ENCODE peak calls at places on chromosome 16, in nine cellular contexts. O is Panc1, S is GM23338, C is heart right ventricle, D is right atrium auricular region, M is transverse colon, Q is neural progenitor cell, V is cardiac muscle cell, A is HL-60. E is an unnamed sample. For H3K27me3, the result is how much of the 10 kb centered on the place peaks cover.

GRCh38 chr16:1188781-1189189 is 35.9 kb downstream of the CACNA1H start:
- DNase-seq in D (no peak), V (peak), M (peak), Q (peak), A (peak), C (peak), O (no peak), S (peak), E (no peak)

GRCh38 chr16:3444032-3444388 is 530 bp downstream of the NAA60 start:
- DNase-seq in D (no peak), S (peak), O (no peak), C (no peak), Q (peak), A (no peak), V (peak), M (peak), E (no peak)

GRCh38 chr16:21597571-21598030 is 1.8 kb upstream of the METTL9 start:
- DNase-seq in O (no peak), A (no peak), M (no peak), S (no peak), V (no peak), C (no peak), Q (no peak), D (no peak), E (no peak)

GRCh38 chr16:28013878-28014277 is 49.6 kb downstream of the GSG1L start:
- DNase-seq in Q (no peak), S (no peak), M (no peak), O (no peak), D (no peak), V (no peak), C (no peak), A (no peak), E (no peak)

GRCh38 chr16:85412911-85413520 is 200.1 kb upstream of the GSE1 start:
- DNase-seq in V (no peak), M (no peak), D (no peak), O (no peak), C (no peak), Q (no peak), S (no peak), A (no peak), E (no peak)

GRCh38 chr16:59698341-59698979 is 964.3 kb upstream of the GOT2 start:
- DNase-seq in S (no peak), M (no peak), D (no peak), O (no peak), A (no peak), C (no peak), V (no peak), Q (no peak), E (no peak)

GRCh38 chr16:83954577-83955016 is 1.6 kb downstream of the OSGIN1 start:
- DNase-seq in M (peak), C (peak), S (peak), A (peak), D (peak), Q (no peak), O (no peak), V (no peak), E (no peak)

GRCh38 chr16:79639576-79640311 is 39.2 kb upstream of the MAF start:
- DNase-seq in A (no peak), M (no peak), S (no peak), Q (no peak), V (no peak), O (peak), C (no peak), D (no peak), E (no peak)

GRCh38 chr16:86946981-86947380 is 368.6 kb downstream of the FOXL1 start:
- DNase-seq in D (no peak), Q (no peak), C (no peak), A (no peak), O (no peak), M (no peak), S (no peak), V (no peak), E (no peak)

GRCh38 chr16:15542261-15542660 is 100.7 kb downstream of the MARF1 start:
- DNase-seq in V (no peak), S (peak), M (no peak), D (no peak), Q (no peak), C (no peak), O (no peak), A (no peak), E (no peak)

GRCh38 chr16:75204410-75204758 is 2.6 kb downstream of the CTRB2 start:
- DNase-seq in V (no peak), O (no peak), D (no peak), M (no peak), C (no peak), Q (no peak), A (no peak), S (no peak), E (no peak)

GRCh38 chr16:7363397-7364053 is 30.9 kb downstream of the RBFOX1 start:
- DNase-seq in C (peak), D (no peak), O (no peak), S (no peak), Q (peak), A (no peak), M (no peak), V (peak), E (no peak)

GRCh38 chr16:14302399-14303181 is 231.5 kb downstream of the MRTFB start:
- DNase-seq in C (peak), Q (peak), D (no peak), M (peak), S (peak), A (no peak), O (no peak), V (peak), E (peak)

GRCh38 chr16:76970087-76970744 is 220.8 kb upstream of the MON1B start:
- DNase-seq in M (no peak), Q (no peak), D (no peak), C (no peak), A (no peak), S (no peak), O (peak), V (no peak), E (no peak)

GRCh38 chr16:71367243-71367976 is 8.9 kb downstream of the CALB2 start:
- DNase-seq in O (no peak), V (peak), D (no peak), S (peak), C (no peak), M (peak), Q (peak), A (peak), E (no peak)

GRCh38 chr16:84836234-84836647 is 16.5 kb downstream of the CRISPLD2 start:
- DNase-seq in D (peak), V (peak), A (no peak), O (no peak), Q (peak), M (peak), S (peak), C (peak), E (no peak)

GRCh38 chr16:20920091-20920490 is 19.5 kb downstream of the LYRM1 start:
- DNase-seq in M (no peak), Q (no peak), S (no peak), V (peak), D (no peak), C (no peak), A (no peak), O (no peak), E (no peak)

GRCh38 chr16:48958681-48959080 is 323.0 kb downstream of the CBLN1 start:
- DNase-seq in Q (no peak), V (no peak), D (no peak), C (peak), O (no peak), S (no peak), M (no peak), A (no peak), E (no peak)

GRCh38 chr16:89918453-89919347 is at the start of gene MC1R:
- DNase-seq in C (peak), A (no peak), D (no peak), S (peak), M (no peak), V (peak), O (no peak), Q (peak), E (no peak)

GRCh38 chr16:56191807-56192643 is 736 bp downstream of the GNAO1 start:
- DNase-seq in S (peak), O (no peak), V (no peak), D (no peak), A (no peak), M (no peak), Q (peak), C (no peak), E (no peak)

GRCh38 chr16:77585852-77586251 is 136.5 kb upstream of the NUDT7 start:
- DNase-seq in C (no peak), O (peak), M (no peak), S (no peak), A (no peak), D (no peak), Q (no peak), V (no peak), E (no peak)

GRCh38 chr16:77732241-77732946 is 10.1 kb downstream of the NUDT7 start:
- DNase-seq in Q (no peak), A (peak), C (no peak), V (no peak), S (no peak), D (no peak), O (no peak), M (no peak), E (no peak)

DNA sequence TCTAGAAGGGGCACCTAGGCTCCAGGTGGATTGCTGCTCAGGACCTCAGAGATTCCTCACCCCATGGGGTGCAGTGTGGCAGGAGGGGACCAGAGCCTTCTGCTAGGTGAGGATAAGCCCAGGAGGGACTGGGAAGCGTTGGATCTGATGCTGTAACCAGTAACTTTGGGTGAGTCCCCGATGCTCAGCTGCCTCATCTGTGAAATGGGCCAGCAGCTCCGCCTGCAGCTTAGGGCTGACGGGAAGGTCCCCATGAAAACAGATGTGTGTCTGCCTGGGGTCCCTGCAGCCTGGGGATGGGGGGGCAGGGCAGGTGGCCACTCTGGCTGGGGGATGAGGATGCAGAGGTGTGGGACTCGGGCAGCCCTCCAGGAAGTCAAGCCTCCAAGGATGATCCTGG is 2.7 kb upstream of the CASKIN1 start:
- DNase-seq in A (no peak), C (no peak), M (no peak), O (no peak), S (no peak), Q (no peak), D (no peak), V (no peak), E (no peak)
- H3K27me3 ChIP-seq in A (under half), C (half or more), M (half or more), O (under half), S (half or more), Q (half or more), D (under half), V (under half), E (under half)

GRCh38 chr16:88385112-88385594 is 2.4 kb downstream of the ZNF469 start:
- DNase-seq in S (no peak), M (no peak), O (no peak), C (no peak), V (no peak), Q (no peak), A (no peak), D (no peak), E (no peak)
- H3K27ac ChIP-seq in S (no peak), M (no peak), O (no peak), C (no peak), V (no peak), Q (no peak), A (no peak), D (no peak), E (no peak)

GRCh38 chr16:50381679-50382440 is 13.1 kb upstream of the BRD7 start:
- DNase-seq in Q (peak), V (no peak), S (peak), C (no peak), A (no peak), D (no peak), M (no peak), O (no peak), E (no peak)
- TF ChIP-seq CTCF in Q (peak), V (no peak), S (peak), C (no peak), A (peak), D (no peak), M (no peak), O (no peak), E (no peak)

GRCh38 chr16:24980077-24980793 is 34.9 kb downstream of the ARHGAP17 start:
- DNase-seq in S (no peak), O (no peak), C (peak), Q (no peak), A (no peak), V (no peak), M (no peak), D (no peak), E (no peak)
- H3K27me3 ChIP-seq in S (under half), O (under half), C (under half), Q (under half), A (under half), V (under half), M (under half), D (under half), E (under half)

DNA sequence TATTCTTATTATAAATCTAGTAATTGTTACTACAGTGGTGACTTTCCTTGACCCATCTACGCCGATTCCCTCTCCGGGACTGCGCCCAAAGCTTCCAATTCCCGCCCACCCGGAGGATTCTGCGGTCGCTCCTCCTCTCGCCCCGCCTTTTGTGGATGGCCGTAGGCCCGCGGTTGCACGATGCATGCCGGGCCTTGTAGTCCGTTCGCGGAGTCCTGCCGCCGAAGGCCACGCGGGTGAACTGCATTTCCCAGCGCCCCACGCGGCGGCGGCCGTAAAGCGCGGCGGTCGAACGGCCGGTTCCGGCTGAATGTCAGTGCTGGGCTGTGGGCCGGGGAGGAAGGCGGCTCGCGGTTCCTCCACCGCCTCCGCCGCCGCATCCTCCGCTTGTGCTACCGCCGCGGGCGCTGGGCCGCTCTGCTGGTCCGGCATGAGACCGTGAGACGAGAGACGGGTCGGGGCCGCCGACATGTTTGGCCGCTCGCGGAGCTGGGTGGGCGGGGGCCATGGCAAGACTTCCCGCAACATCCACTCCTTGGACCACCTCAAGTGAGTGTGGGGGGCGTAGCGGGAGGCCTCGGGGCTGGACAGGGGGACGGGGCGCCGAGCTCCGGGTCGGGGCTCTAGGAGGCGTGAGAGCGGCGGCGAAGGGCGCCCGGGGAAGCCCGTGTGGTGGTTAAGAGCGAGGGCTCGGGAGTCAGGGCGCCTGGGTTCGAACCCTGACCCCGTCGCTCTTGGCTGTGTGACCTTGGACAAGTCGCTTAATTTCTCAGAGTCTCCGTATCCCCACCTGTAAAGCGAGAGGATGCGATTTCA is at the start of gene CLEC16A:
- DNase-seq in O (peak), C (peak), A (peak), V (peak), S (peak), Q (peak), M (peak), D (peak), E (peak)
- H3K27ac ChIP-seq in O (peak), C (peak), A (peak), V (peak), S (no peak), Q (no peak), M (peak), D (peak), E (peak)